ENCODE peak calls at places on chromosome 1, in five cellular contexts. Y is HCT116, I is GM23338, Z is PC-3, J is MM.1S. P is an unnamed sample.

GRCh38 chr1:157920748-157921147 is 72.7 kb upstream of the KIRREL1 start:
- DNase-seq in Y (no peak), I (no peak), Z (no peak), J (no peak), P (no peak)

GRCh38 chr1:236938745-236939144 is 65.5 kb downstream of the MT1HL1 start:
- DNase-seq in Y (no peak), I (no peak), Z (no peak), J (no peak), P (no peak)

GRCh38 chr1:93042134-93042821 is 36.8 kb upstream of the MTF2 start:
- DNase-seq in Y (no peak), I (no peak), Z (no peak), J (peak; percentile 86), P (peak; percentile 43)

GRCh38 chr1:97820470-97821188 is 100.2 kb downstream of the DPYD start:
- DNase-seq in Y (peak; percentile 29), I (peak; percentile 40), Z (peak; percentile 76), J (peak; percentile 42), P (peak; percentile 37)

GRCh38 chr1:203537806-203538464 is 44.0 kb downstream of the OPTC start:
- DNase-seq in Y (no peak), I (no peak), Z (peak; percentile 92), J (no peak), P (no peak)

GRCh38 chr1:164617607-164618564 is 58.9 kb downstream of the PBX1 start:
- DNase-seq in Y (peak; percentile 19), I (peak; percentile 84), Z (peak; percentile 70), J (peak; percentile 84), P (peak; percentile 2)

GRCh38 chr1:178653091-178653490 is 72.0 kb upstream of the RALGPS2 start:
- DNase-seq in Y (peak; percentile 55), I (no peak), Z (peak; percentile 86), J (no peak), P (no peak)

GRCh38 chr1:56451491-56451890 is 127.9 kb downstream of the PLPP3 start:
- DNase-seq in Y (no peak), I (no peak), Z (no peak), J (no peak), P (no peak)

GRCh38 chr1:217010253-217010652 is 287.0 kb upstream of the ESRRG start:
- DNase-seq in Y (no peak), I (no peak), Z (peak; percentile 53), J (no peak), P (no peak)

GRCh38 chr1:4963251-4963650 is 308.8 kb downstream of the AJAP1 start:
- DNase-seq in Y (no peak), I (no peak), Z (peak; percentile 58), J (no peak), P (no peak)

DNA sequence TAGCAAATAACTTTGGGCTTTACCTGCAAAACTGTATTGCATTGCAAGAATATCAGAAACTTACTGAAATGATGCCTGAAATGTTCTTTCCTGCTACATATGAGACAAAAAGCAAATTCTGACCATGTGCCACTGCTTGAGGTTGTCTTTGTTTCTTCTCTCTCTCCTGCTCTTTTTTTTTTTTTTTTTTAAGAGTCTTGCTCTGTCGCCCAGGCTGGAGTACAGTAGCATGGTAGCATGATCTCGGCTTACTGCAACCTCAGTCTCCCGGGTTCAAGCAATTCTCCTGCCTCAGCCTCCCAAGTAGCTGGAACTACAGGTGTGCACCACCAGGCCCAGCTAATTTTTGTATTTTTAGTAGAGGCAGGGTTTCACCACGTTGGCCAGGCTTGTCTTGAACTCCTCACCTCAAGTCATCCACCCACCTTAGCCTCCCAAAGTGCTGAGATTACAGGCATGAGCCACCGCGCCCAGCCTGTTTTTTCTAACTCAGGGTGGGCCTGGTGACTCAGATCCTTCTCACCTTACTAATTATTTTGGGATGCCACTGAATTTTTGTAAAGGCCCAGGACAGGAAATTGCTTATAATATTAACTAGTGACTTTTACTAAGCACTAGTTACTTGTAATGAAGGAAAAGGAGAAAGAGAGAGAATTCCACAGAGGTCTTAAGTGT is 35.9 kb downstream of the DNASE2B start:
- DNase-seq in Y (peak; percentile 48), I (no peak), Z (peak; percentile 25), J (no peak), P (no peak)
- H3K27ac ChIP-seq in Y (peak overlapping the region; percentile 95), I (no peak overlapping the region), Z (peak overlapping the region; percentile 21), J (no peak overlapping the region), P (no peak overlapping the region)

GRCh38 chr1:205500240-205501218 is 3.9 kb upstream of the CDK18 start:
- DNase-seq in Y (no peak), I (peak; percentile 34), Z (peak; percentile 49), J (no peak), P (no peak)
- H3K4me2 ChIP-seq in Y (no peak overlapping the region), I (peak overlapping the region; percentile 59), Z (no peak overlapping the region), J (no peak overlapping the region), P (no peak overlapping the region)

GRCh38 chr1:51237714-51238403 is 1.8 kb downstream of the RNF11 start:
- DNase-seq in Y (no peak), I (peak; percentile 12), Z (peak; percentile 52), J (no peak), P (no peak)

GRCh38 chr1:51236548-51237312 is 657 bp downstream of the RNF11 start:
- DNase-seq in Y (no peak), I (peak; percentile 50), Z (peak; percentile 26), J (peak; percentile 15), P (peak; percentile 15)

GRCh38 chr1:51237313-51237700 is 1.2 kb downstream of the RNF11 start:
- DNase-seq in Y (no peak), I (no peak), Z (peak; percentile 27), J (no peak), P (no peak)

GRCh38 chr1:51235611-51236547 is at the start of gene RNF11:
- DNase-seq in Y (peak; percentile 64), I (peak; percentile 94), Z (peak; percentile 89), J (peak; percentile 93), P (peak; percentile 87)

DNA sequence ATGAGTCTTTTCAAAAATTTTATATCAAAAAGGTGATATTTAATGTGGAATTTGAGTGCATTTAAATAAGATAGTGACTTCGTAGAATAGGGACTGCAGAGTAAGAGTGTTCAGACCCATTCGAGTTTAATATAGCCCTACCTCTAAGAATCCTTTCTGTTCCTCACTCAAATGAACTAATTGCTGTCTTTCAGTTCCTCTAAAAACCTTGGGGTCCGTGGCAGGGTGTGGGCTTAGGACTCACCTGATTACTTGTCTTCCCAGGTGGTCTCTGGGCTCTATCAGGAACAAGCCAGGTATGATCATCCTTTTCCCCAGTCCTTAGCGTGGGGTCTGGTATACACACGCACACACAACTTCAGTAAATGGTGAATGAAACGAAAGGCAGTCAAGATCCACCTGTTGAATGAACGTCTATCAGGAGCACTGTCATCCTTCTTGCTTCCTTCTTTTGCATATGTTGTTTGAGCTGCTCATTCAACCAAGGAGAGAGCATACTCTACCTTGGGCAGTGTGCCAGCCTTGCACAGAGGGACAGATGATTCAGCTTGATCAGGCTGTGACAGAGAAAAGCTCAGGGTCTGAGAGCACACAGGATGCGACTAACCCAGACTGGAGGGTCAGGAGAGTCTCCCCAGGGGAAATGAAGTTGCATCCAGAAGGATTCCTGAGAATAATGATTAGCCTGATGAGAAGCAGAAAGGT is 1.2 kb upstream of the RNF11 start:
- DNase-seq in Y (no peak), I (no peak), Z (peak; percentile 89), J (peak; percentile 73), P (peak; percentile 84)
- TF ChIP-seq EZH2phosphoT487 in Y (no peak), I (no peak), Z (no peak), J (no peak), P (no peak)

GRCh38 chr1:7752512-7753417 is 18.3 kb upstream of the VAMP3 start:
- DNase-seq in Y (peak; percentile 32), I (peak; percentile 90), Z (peak; percentile 78), J (peak; percentile 51), P (peak; percentile 48)
- H3K27ac ChIP-seq in Y (no peak overlapping the region), I (no peak overlapping the region), Z (no peak overlapping the region), J (no peak overlapping the region), P (no peak overlapping the region)

DNA sequence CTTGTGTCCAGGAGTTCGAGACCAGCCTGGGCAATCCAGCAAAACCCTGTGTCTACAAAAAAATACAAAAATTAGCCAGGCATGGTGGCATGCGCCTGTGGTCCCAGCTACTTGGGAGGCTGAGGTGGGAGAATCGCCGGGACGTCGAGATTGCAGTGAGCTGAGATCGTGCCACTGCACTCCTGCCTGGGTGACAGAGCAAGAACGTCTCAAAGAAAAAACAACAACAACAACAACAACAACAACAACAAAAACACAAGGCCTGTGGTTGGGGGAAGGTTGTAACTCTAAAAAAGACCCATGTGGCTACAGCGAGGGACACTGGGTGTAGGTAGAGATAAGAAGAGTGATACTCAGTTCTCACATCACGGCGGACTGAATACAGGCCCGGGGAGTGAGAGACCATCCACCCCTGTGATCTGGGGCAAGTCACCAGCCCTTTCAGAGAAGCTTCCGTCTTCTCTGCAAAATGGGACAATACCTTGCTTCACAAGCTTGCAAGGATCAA is 848 bp upstream of the CDC42 start:
- DNase-seq in Y (no peak), I (no peak), Z (no peak), J (no peak), P (no peak)
- H3K4me2 ChIP-seq in Y (peak overlapping the region; percentile 78), I (no peak overlapping the region), Z (peak overlapping the region; percentile 82), J (peak overlapping the region; percentile 85), P (peak overlapping the region; percentile 69)

GRCh38 chr1:228455715-228456114 is 31.5 kb upstream of the RNF187 start:
- DNase-seq in Y (no peak), I (no peak), Z (peak; percentile 42), J (no peak), P (peak; percentile 53)
- TF ChIP-seq EZH2phosphoT487 in Y (no peak), I (no peak), Z (no peak), J (no peak), P (no peak)

GRCh38 chr1:101959456-101959855 is 37.3 kb downstream of the OLFM3 start:
- DNase-seq in Y (no peak), I (no peak), Z (no peak), J (no peak), P (no peak)

GRCh38 chr1:101967871-101968270 is 28.9 kb downstream of the OLFM3 start:
- DNase-seq in Y (no peak), I (no peak), Z (no peak), J (no peak), P (no peak)

GRCh38 chr1:101960164-101960563 is 36.6 kb downstream of the OLFM3 start:
- DNase-seq in Y (no peak), I (no peak), Z (no peak), J (no peak), P (no peak)

GRCh38 chr1:101964708-101965107 is 32.0 kb downstream of the OLFM3 start:
- DNase-seq in Y (no peak), I (no peak), Z (no peak), J (no peak), P (no peak)
- H3K27ac ChIP-seq in Y (no peak overlapping the region), I (no peak overlapping the region), Z (no peak overlapping the region), J (no peak overlapping the region), P (no peak overlapping the region)

GRCh38 chr1:223747838-223748335 is 35.5 kb downstream of the CAPN2 start:
- DNase-seq in Y (no peak), I (no peak), Z (peak; percentile 67), J (no peak), P (no peak)
- H3K4me2 ChIP-seq in Y (no peak overlapping the region), I (peak overlapping the region; percentile 97), Z (peak overlapping the region; percentile 29), J (no peak overlapping the region), P (no peak overlapping the region)